ENCODE peak calls at places on chromosomes 4 and X, in eight cellular contexts. X is nephron progenitor cell, N is iris pigment epithelial cell, T is SW480, O is pons, P is progenitor cell of endocrine pancreas, D is GM18507, Q is Daoy. B is an unnamed sample.

GRCh38 chrX:10011991-10012390 is 44.8 kb downstream of the CLDN34 start:
- DNase-seq in X (no peak), N (peak; percentile 39), T (no peak), O (no peak), P (no peak), D (no peak), Q (peak; percentile 13), B (no peak)

GRCh38 chrX:56554870-56555269 is 8.6 kb upstream of the UBQLN2 start:
- DNase-seq in X (no peak), N (no peak), T (peak; percentile 5), O (no peak), P (no peak), D (no peak), Q (no peak), B (no peak)

GRCh38 chrX:134870419-134870818 is 120.4 kb upstream of the SMIM10 start:
- DNase-seq in X (no peak), N (no peak), T (no peak), O (no peak), P (no peak), D (no peak), Q (no peak), B (no peak)

GRCh38 chr4:98601719-98602118 is 56.7 kb downstream of the TSPAN5 start:
- DNase-seq in X (no peak), N (peak; percentile 79), T (no peak), O (no peak), P (no peak), D (no peak), Q (peak; percentile 16), B (no peak)

GRCh38 chr4:128571747-128572146 is 237.8 kb upstream of the JADE1 start:
- DNase-seq in X (no peak), N (peak; percentile 98), T (no peak), O (no peak), P (no peak), D (no peak), Q (peak; percentile 53), B (peak; percentile 46)

GRCh38 chr4:119084503-119084902 is 51.1 kb upstream of the MYOZ2 start:
- DNase-seq in X (no peak), N (no peak), T (no peak), O (no peak), P (no peak), D (no peak), Q (no peak), B (no peak)

GRCh38 chr4:137526681-137527080 is 5.6 kb downstream of the PCDH18 start:
- DNase-seq in X (no peak), N (no peak), T (no peak), O (no peak), P (no peak), D (no peak), Q (no peak), B (no peak)

GRCh38 chrX:105323951-105324350 is 103.5 kb upstream of the TEX13A start:
- DNase-seq in X (no peak), N (peak; percentile 88), T (peak; percentile 54), O (no peak), P (no peak), D (no peak), Q (peak; percentile 63), B (no peak)

GRCh38 chr4:70544279-70544870 is 26.0 kb downstream of the AMTN start:
- DNase-seq in X (no peak), N (peak; percentile 43), T (peak; percentile 24), O (peak; percentile 32), P (no peak), D (no peak), Q (peak; percentile 42), B (peak; percentile 25)